ENCODE peak calls at places on chromosomes 4 and X, in ten cellular contexts. S, B, P, U, C, W, X, I, H and V are unnamed samples.

GRCh38 chr4:186204103-186204559 is 12.8 kb downstream of the CYP4V2 start:
- DNase-seq in B (no peak), H (no peak), S (no peak), X (no peak), W (peak; percentile 55), C (no peak), U (no peak), I (peak; percentile 55), P (peak; percentile 34), V (no peak)

GRCh38 chr4:108018884-108019187 is 29.1 kb downstream of the HADH start:
- DNase-seq in H (no peak), C (no peak), I (no peak), X (no peak), W (no peak), P (no peak), B (no peak), S (no peak), U (no peak), V (no peak)

GRCh38 chr4:57131849-57132745 is 21.9 kb upstream of the IGFBP7 start:
- DNase-seq in B (no peak), H (peak; percentile 45), X (peak; percentile 63), U (no peak), C (no peak), S (no peak), I (no peak), W (no peak), P (no peak), V (no peak)

GRCh38 chr4:124936427-124936826 is 223.9 kb upstream of the ANKRD50 start:
- DNase-seq in X (no peak), H (no peak), B (no peak), U (no peak), P (peak; percentile 74), I (peak; percentile 84), W (peak; percentile 13), C (no peak), S (peak; percentile 21), V (peak; percentile 55)

GRCh38 chr4:25792843-25793242 is 69.9 kb downstream of the SEL1L3 start:
- DNase-seq in H (peak; percentile 46), U (no peak), S (no peak), P (no peak), B (peak; percentile 4), I (no peak), X (no peak), W (no peak), C (no peak), V (no peak)

GRCh38 chr4:79445371-79445781 is 37.3 kb upstream of the GK2 start:
- DNase-seq in U (no peak), I (no peak), S (no peak), P (no peak), W (no peak), B (no peak), X (peak; percentile 52), H (no peak), C (no peak), V (no peak)

GRCh38 chrX:29478336-29479069 is 736.9 kb upstream of the MAGEB2 start:
- DNase-seq in B (peak; percentile 56), W (no peak), U (no peak), X (peak; percentile 66), H (peak; percentile 0), P (no peak), S (peak; percentile 60), I (peak; percentile 62), C (peak; percentile 29), V (no peak)

GRCh38 chr4:33924801-33925200 is 2319.5 kb downstream of the ARAP2 start:
- DNase-seq in P (no peak), B (no peak), I (peak; percentile 15), X (no peak), W (no peak), C (no peak), S (no peak), H (no peak), U (no peak), V (no peak)

GRCh38 chr4:51831133-51831532 is 11.8 kb upstream of the DCUN1D4 start:
- DNase-seq in C (peak; percentile 73), H (peak; percentile 37), U (peak; percentile 43), W (no peak), S (peak; percentile 49), X (peak; percentile 91), P (peak; percentile 63), B (peak; percentile 69), I (peak; percentile 66), V (peak; percentile 80)

GRCh38 chrX:34631826-34632225 is 25.3 kb downstream of the TMEM47 start:
- DNase-seq in P (no peak), B (no peak), I (peak; percentile 78), U (no peak), C (no peak), S (no peak), X (no peak), H (no peak), W (no peak), V (no peak)

GRCh38 chrX:151753313-151754041 is 18.9 kb downstream of the CNGA2 start:
- DNase-seq in B (peak; percentile 73), X (peak; percentile 83), P (peak; percentile 49), W (peak; percentile 44), H (peak; percentile 34), U (no peak), S (peak; percentile 75), I (peak; percentile 68), C (peak; percentile 34), V (peak; percentile 60)

GRCh38 chr4:103493450-103494159 is 226.2 kb downstream of the TACR3 start:
- DNase-seq in B (no peak), H (peak; percentile 41), C (no peak), S (no peak), U (no peak), I (no peak), P (no peak), X (no peak), W (no peak), V (no peak)

GRCh38 chrX:84156831-84157230 is 31.2 kb downstream of the RPS6KA6 start:
- DNase-seq in H (no peak), C (no peak), B (no peak), I (no peak), X (no peak), S (no peak), P (no peak), U (no peak), W (no peak), V (no peak)

GRCh38 chr4:115973768-115974167 is 860.3 kb upstream of the NDST4 start:
- DNase-seq in H (no peak), X (peak; percentile 38), C (no peak), B (no peak), I (no peak), U (no peak), P (no peak), S (no peak), W (no peak), V (no peak)

GRCh38 chr4:107497054-107497453 is 223.0 kb downstream of the PAPSS1 start:
- DNase-seq in U (no peak), P (no peak), H (no peak), C (no peak), W (no peak), S (no peak), X (no peak), B (no peak), I (no peak), V (no peak)

GRCh38 chr4:172256820-172257219 is 443.6 kb downstream of the GALNTL6 start:
- DNase-seq in X (no peak), U (no peak), S (no peak), P (no peak), I (no peak), B (no peak), W (no peak), C (no peak), H (no peak), V (no peak)

GRCh38 chrX:136146614-136147319 is 566 bp upstream of the FHL1 start:
- DNase-seq in U (peak; percentile 4), H (no peak), S (no peak), P (no peak), X (peak; percentile 57), C (no peak), B (peak; percentile 3), W (peak; percentile 25), I (no peak), V (peak; percentile 60)

GRCh38 chr4:173521474-173522159 is 8.4 kb downstream of the HAND2 start:
- DNase-seq in W (no peak), I (no peak), P (no peak), H (no peak), B (no peak), U (no peak), S (no peak), C (no peak), X (no peak), V (peak; percentile 73)

GRCh38 chr4:43089730-43090129 is 197.2 kb downstream of the GRXCR1 start:
- DNase-seq in I (peak; percentile 10), W (peak; percentile 58), U (no peak), X (no peak), H (peak; percentile 91), B (peak; percentile 89), P (no peak), C (no peak), S (peak; percentile 23), V (no peak)

GRCh38 chr4:22881416-22881815 is 188.7 kb downstream of the GBA3 start:
- DNase-seq in P (no peak), U (no peak), C (no peak), H (no peak), S (no peak), I (no peak), B (no peak), W (no peak), X (no peak), V (no peak)

GRCh38 chrX:10071451-10072163 is 85.2 kb upstream of the CLCN4 start:
- DNase-seq in H (no peak), B (no peak), C (no peak), U (no peak), S (no peak), P (no peak), X (no peak), W (peak; percentile 69), I (no peak), V (no peak)

GRCh38 chr4:82352118-82352824 is 21.5 kb downstream of the HNRNPD start:
- DNase-seq in U (no peak), C (no peak), W (no peak), S (no peak), I (no peak), P (no peak), H (no peak), B (no peak), X (no peak), V (no peak)

GRCh38 chr4:20764353-20764752 is 64.1 kb downstream of the PACRGL start:
- DNase-seq in U (no peak), H (peak; percentile 20), W (no peak), C (no peak), I (no peak), B (no peak), P (no peak), X (no peak), S (no peak), V (no peak)

GRCh38 chr4:62709618-62710252 is 1509.6 kb downstream of the ADGRL3 start:
- DNase-seq in C (no peak), X (no peak), S (no peak), H (peak; percentile 17), B (peak; percentile 62), U (no peak), I (peak; percentile 11), P (no peak), W (peak; percentile 8), V (no peak)

GRCh38 chr4:179804440-179804839 is 2362.2 kb upstream of the AGA start:
- DNase-seq in I (no peak), P (no peak), C (no peak), X (no peak), S (no peak), W (no peak), U (no peak), H (no peak), B (no peak), V (no peak)

GRCh38 chr4:108884596-108884995 is 121.7 kb upstream of the ETNPPL start:
- DNase-seq in U (no peak), B (no peak), X (no peak), C (no peak), S (no peak), I (peak; percentile 16), W (no peak), H (no peak), P (no peak), V (no peak)

GRCh38 chr4:77699731-77700210 is 94.2 kb downstream of the CXCL13 start:
- DNase-seq in X (peak; percentile 71), U (no peak), I (peak; percentile 72), C (no peak), W (no peak), B (peak; percentile 68), H (peak; percentile 78), S (peak; percentile 45), P (no peak), V (no peak)

GRCh38 chr4:148288448-148288847 is 153.8 kb downstream of the NR3C2 start:
- DNase-seq in S (no peak), U (no peak), W (peak; percentile 9), B (no peak), H (no peak), P (no peak), X (no peak), C (no peak), I (no peak), V (peak; percentile 84)